ENCODE peak calls at places on chromosomes 4 and X, in ten cellular contexts. L, A, E, B, G, M, U, V, K and Z are unnamed samples.

GRCh38 chr4:139556735-139557505 is 901 bp upstream of the SETD7 start:
- DNase-seq in L (peak; percentile 77), A (peak; percentile 64), E (peak; percentile 11), B (peak; percentile 95), G (no peak), M (peak; percentile 76), U (peak; percentile 65), V (peak; percentile 21), K (peak; percentile 60), Z (no peak)

GRCh38 chr4:109729563-109730293 is at the start of gene PLA2G12A:
- DNase-seq in L (peak; percentile 83), A (peak; percentile 56), E (peak; percentile 15), B (peak; percentile 94), G (peak; percentile 34), M (peak; percentile 89), U (peak; percentile 88), V (peak; percentile 76), K (peak; percentile 81), Z (peak; percentile 54)

GRCh38 chr4:6840062-6840976 is 57.8 kb downstream of the KIAA0232 start:
- DNase-seq in L (no peak), A (no peak), E (no peak), B (no peak), G (peak; percentile 34), M (no peak), U (no peak), V (no peak), K (no peak), Z (no peak)

GRCh38 chrX:128616933-128617332 is 564.7 kb upstream of the ACTRT1 start:
- DNase-seq in L (no peak), A (no peak), E (no peak), B (no peak), G (no peak), M (no peak), U (no peak), V (no peak), K (no peak), Z (no peak)

GRCh38 chr4:184430163-184430562 is 44.2 kb downstream of the IRF2 start:
- DNase-seq in L (no peak), A (no peak), E (no peak), B (no peak), G (no peak), M (no peak), U (no peak), V (no peak), K (no peak), Z (no peak)

GRCh38 chrX:70755850-70756249 is 152.7 kb downstream of the TEX11 start:
- DNase-seq in L (no peak), A (no peak), E (no peak), B (no peak), G (no peak), M (no peak), U (no peak), V (no peak), K (no peak), Z (no peak)

GRCh38 chr4:3201718-3202702 is 46.9 kb upstream of the MSANTD1 start:
- DNase-seq in L (no peak), A (no peak), E (no peak), B (peak; percentile 77), G (peak; percentile 69), M (no peak), U (no peak), V (no peak), K (no peak), Z (peak; percentile 30)

GRCh38 chrX:107541244-107541643 is 87.1 kb upstream of the PRPS1 start:
- DNase-seq in L (no peak), A (no peak), E (no peak), B (no peak), G (peak; percentile 52), M (no peak), U (no peak), V (no peak), K (no peak), Z (no peak)

GRCh38 chrX:53716328-53717088 is 30.0 kb upstream of the HUWE1 start:
- DNase-seq in L (no peak), A (no peak), E (no peak), B (no peak), G (peak; percentile 48), M (no peak), U (no peak), V (no peak), K (no peak), Z (no peak)

GRCh38 chrX:104136241-104137019 is 20.4 kb downstream of the SLC25A53 start:
- DNase-seq in L (no peak), A (peak; percentile 87), E (no peak), B (no peak), G (peak; percentile 91), M (peak; percentile 33), U (no peak), V (peak; percentile 34), K (peak; percentile 76), Z (peak; percentile 42)

GRCh38 chr4:141352775-141353544 is 132.3 kb downstream of the ZNF330 start:
- DNase-seq in L (no peak), A (no peak), E (no peak), B (no peak), G (peak; percentile 89), M (no peak), U (no peak), V (no peak), K (no peak), Z (no peak)

DNA sequence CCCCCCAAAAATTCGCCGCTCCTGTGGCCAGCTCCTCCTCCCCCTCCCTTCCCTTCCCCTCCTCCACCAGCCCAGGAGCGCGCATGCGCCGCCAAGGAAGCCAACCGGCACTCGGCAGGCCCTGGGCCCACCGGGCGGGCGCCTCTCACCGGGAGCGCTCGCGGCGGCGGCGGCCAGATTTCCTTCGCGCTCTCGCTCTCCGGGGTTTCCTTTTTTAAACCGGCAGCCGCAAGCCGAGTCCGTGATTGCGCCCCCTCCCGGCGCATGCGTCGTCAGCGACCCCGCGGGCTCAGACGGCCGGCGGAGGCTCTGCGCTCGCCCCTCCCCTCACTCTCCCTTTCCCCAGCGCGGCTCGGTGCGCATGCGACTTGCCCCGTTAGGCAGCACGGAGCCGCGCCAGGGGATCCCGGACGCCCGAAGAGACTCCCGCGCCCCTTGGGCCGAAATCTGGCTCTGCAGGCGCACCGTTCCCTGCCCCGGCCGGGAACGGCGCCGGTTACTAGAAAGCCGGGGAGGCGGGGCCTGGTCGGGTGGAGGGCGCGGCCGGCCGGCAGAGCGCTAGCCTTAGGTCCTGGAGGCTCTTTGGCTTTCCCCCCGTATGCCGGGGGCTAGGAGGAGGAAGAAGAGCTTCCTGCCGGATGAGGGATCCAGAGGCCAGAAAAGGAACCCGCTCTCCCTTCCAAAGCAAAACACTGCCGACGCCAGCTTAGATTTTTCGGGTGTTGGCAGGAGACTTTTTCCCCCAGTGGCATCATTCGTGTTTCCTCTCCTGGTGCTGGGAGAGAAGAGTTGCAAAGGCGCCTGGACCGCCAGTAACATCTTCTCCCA is at the start of gene CLOCK:
- DNase-seq in L (peak; percentile 95), A (peak; percentile 88), E (peak; percentile 41), B (peak; percentile 96), G (peak; percentile 85), M (peak; percentile 91), U (peak; percentile 70), V (peak; percentile 76), K (peak; percentile 92), Z (peak; percentile 33)
- TF ChIP-seq POLR2A in L (no peak), A (peak; percentile 50), E (peak; percentile 77), B (no peak), G (peak; percentile 54), M (peak; percentile 73), U (no peak), V (no peak), K (peak; percentile 58), Z (peak; percentile 36)

DNA sequence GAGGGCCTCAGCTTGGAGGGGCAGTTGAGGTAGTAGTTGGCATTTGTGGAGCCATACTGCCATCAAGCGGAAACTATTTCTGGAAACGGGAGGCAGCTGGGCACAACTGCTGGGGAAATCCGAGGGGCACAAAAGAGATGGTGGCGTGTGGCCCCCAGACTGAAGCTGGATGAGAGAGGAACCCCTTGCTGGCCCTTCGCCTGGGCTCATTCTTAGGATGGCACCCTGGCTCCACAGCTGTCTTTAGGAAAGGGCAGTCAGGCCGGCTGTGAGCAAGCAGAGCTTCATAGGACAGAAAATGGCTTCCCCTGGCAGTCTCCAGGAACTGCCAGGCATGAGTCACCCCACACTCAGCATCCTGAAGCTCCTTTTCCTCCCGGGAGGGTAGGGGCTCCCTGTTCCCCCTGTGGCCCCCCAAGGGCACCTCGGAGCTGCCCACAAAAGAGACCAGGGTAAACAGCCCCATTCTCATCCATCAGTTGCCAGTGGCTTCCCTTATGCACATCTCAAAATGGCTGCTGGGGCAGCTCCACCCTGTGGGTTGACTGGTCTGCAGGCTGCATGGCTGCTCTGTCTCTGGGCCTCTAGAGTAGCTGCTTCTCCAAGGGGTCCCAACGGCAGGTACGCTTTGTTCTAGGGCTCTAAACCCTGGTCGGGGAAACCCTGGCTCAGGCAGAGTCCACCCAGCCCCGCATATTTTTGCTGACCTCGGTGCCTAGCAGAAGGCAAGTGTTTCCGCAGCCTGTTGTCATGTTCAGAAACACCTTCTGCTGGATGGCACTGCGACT is 64.7 kb downstream of the NBDY start:
- DNase-seq in L (no peak), A (no peak), E (no peak), B (no peak), G (no peak), M (peak; percentile 14), U (no peak), V (no peak), K (no peak), Z (no peak)
- TF ChIP-seq POLR2A in L (no peak), A (no peak), E (no peak), B (no peak), G (no peak), M (no peak), U (no peak), V (no peak), K (no peak), Z (no peak)

GRCh38 chrX:23907496-23908218 is at the start of the genes APOO and CXorf58:
- DNase-seq in L (peak; percentile 96), A (peak; percentile 96), E (peak; percentile 37), B (peak; percentile 97), G (peak; percentile 87), M (peak; percentile 93), U (peak; percentile 85), V (peak; percentile 70), K (peak; percentile 90), Z (peak; percentile 40)
- TF ChIP-seq POLR2A in L (no peak), A (peak; percentile 34), E (peak; percentile 13), B (no peak), G (no peak), M (no peak), U (no peak), V (peak; percentile 34), K (no peak), Z (no peak)

DNA sequence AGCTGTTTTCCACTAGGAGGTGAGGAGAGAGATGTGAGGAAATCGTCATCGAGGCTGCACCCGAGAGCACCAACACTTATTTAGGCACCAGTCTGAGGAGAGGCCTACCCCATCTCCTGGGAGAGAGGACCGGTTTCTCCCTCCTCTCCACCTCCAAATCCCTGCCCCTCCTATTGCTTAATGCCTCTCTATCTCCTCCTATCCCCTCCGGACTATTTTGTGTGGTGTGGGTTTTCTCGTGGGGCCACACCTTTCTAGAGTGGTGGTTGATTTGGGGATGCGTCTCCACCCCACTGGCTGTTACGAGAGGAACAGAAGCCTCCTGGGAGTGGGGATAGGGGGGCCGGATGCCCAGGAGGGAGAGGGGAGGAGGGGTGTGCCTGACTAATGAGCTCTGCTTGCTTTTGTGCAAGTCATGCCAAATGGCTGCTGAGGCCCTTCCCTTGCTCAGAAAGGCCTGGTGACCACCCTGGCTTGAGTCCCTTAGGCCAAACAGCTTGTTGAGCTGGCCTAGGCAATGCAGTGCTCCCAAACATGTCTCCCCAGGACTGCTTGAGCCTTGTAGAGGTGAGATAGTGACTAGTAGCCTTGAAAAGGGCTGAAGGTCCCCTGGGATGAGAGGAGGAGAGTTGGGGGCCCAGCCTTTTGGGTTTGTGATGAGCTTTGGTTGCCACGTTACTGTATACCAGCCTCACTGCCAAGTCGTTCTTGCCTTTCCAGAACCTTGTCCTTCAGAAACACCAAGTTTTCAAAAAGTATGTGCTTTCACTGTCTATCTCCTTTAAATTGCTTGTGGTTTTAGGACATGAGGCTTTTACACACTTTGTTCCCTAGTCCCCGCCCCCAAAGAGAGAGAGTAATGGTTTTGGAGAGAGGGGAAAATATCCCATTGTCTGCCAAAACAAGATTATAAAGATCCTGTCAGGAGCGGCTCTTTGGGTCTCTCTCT is 1.2 kb downstream of the MSN start:
- DNase-seq in L (peak; percentile 70), A (peak; percentile 77), E (peak; percentile 12), B (peak; percentile 93), G (peak; percentile 80), M (peak; percentile 57), U (peak; percentile 49), V (no peak), K (peak; percentile 73), Z (peak; percentile 26)
- TF ChIP-seq POLR2A in L (no peak), A (no peak), E (peak; percentile 57), B (no peak), G (peak; percentile 77), M (no peak), U (no peak), V (peak; percentile 46), K (peak; percentile 35), Z (peak; percentile 18)